ENCODE peak calls at places on chromosome 10, in eight cellular contexts. R, I, G, X, Z, S, A and K are unnamed samples.

GRCh38 chr10:80100861-80101695 is 22.6 kb downstream of the TMEM254 start:
- DNase-seq in R (no peak), I (no peak), G (no peak), X (no peak), Z (no peak), S (no peak), A (no peak), K (no peak)

GRCh38 chr10:11898372-11899066 is 75.4 kb downstream of the PROSER2 start:
- DNase-seq in R (no peak), I (no peak), G (no peak), X (peak), Z (no peak), S (peak), A (no peak), K (no peak)

GRCh38 chr10:68271104-68271882 is 39.4 kb upstream of the ATOH7 start:
- DNase-seq in R (no peak), I (peak), G (no peak), X (peak), Z (no peak), S (peak), A (no peak), K (peak)

GRCh38 chr10:24249829-24250415 is 41.0 kb downstream of the KIAA1217 start:
- DNase-seq in R (no peak), I (no peak), G (no peak), X (peak), Z (no peak), S (no peak), A (no peak), K (no peak)

GRCh38 chr10:7311256-7312178 is 99.3 kb downstream of the SFMBT2 start:
- DNase-seq in R (no peak), I (no peak), G (no peak), X (peak), Z (no peak), S (no peak), A (peak), K (no peak)

GRCh38 chr10:60042959-60043358 is 136.6 kb upstream of the CCDC6 start:
- DNase-seq in R (no peak), I (no peak), G (no peak), X (no peak), Z (no peak), S (no peak), A (no peak), K (no peak)

GRCh38 chr10:96532523-96532922 is 18.8 kb upstream of the TLL2 start:
- DNase-seq in R (no peak), I (no peak), G (no peak), X (no peak), Z (no peak), S (no peak), A (no peak), K (no peak)

GRCh38 chr10:484441-484924 is 205.0 kb downstream of the DIP2C start:
- DNase-seq in R (peak), I (peak), G (peak), X (peak), Z (no peak), S (no peak), A (no peak), K (no peak)

GRCh38 chr10:62454696-62455451 is 80.7 kb downstream of the ZNF365 start:
- DNase-seq in R (no peak), I (no peak), G (no peak), X (peak), Z (peak), S (peak), A (peak), K (no peak)

GRCh38 chr10:5343561-5343960 is 21.2 kb upstream of the UCN3 start:
- DNase-seq in R (no peak), I (no peak), G (no peak), X (no peak), Z (no peak), S (no peak), A (no peak), K (no peak)

GRCh38 chr10:58661336-58661735 is 148.7 kb downstream of the BICC1 start:
- DNase-seq in R (no peak), I (no peak), G (no peak), X (peak), Z (no peak), S (no peak), A (no peak), K (no peak)

GRCh38 chr10:110758898-110759297 is 112.8 kb upstream of the PDCD4 start:
- DNase-seq in R (no peak), I (peak), G (no peak), X (peak), Z (no peak), S (no peak), A (no peak), K (no peak)

GRCh38 chr10:22945934-22946673 is 18.3 kb downstream of the ARMC3 start:
- DNase-seq in R (no peak), I (no peak), G (no peak), X (no peak), Z (no peak), S (no peak), A (no peak), K (no peak)

GRCh38 chr10:59099536-59099935 is 76.9 kb upstream of the PHYHIPL start:
- DNase-seq in R (no peak), I (no peak), G (no peak), X (no peak), Z (no peak), S (no peak), A (no peak), K (no peak)

GRCh38 chr10:70714961-70715360 is 42.7 kb downstream of the ADAMTS14 start:
- DNase-seq in R (no peak), I (no peak), G (no peak), X (no peak), Z (no peak), S (no peak), A (no peak), K (no peak)

GRCh38 chr10:70977621-70978020 is 89.3 kb upstream of the PCBD1 start:
- DNase-seq in R (no peak), I (no peak), G (no peak), X (no peak), Z (no peak), S (no peak), A (no peak), K (no peak)

GRCh38 chr10:127426746-127427145 is 122.4 kb upstream of the NPS start:
- DNase-seq in R (no peak), I (no peak), G (no peak), X (no peak), Z (no peak), S (no peak), A (no peak), K (no peak)

GRCh38 chr10:73828166-73828565 is 16.8 kb upstream of the NDST2 start:
- DNase-seq in R (no peak), I (no peak), G (no peak), X (no peak), Z (no peak), S (no peak), A (no peak), K (no peak)

GRCh38 chr10:84401838-84402611 is 73.6 kb downstream of the CCSER2 start:
- DNase-seq in R (no peak), I (no peak), G (no peak), X (no peak), Z (no peak), S (no peak), A (no peak), K (no peak)

GRCh38 chr10:75294866-75295692 is 59.3 kb upstream of the COMTD1 start:
- DNase-seq in R (peak), I (peak), G (peak), X (peak), Z (peak), S (peak), A (peak), K (peak)

GRCh38 chr10:42979730-42980467 is 97.0 kb upstream of the RET start:
- DNase-seq in R (no peak), I (no peak), G (peak), X (no peak), Z (no peak), S (no peak), A (no peak), K (no peak)

GRCh38 chr10:46028584-46029570 is 1.5 kb downstream of the NCOA4 start:
- DNase-seq in R (peak), I (peak), G (peak), X (peak), Z (no peak), S (no peak), A (peak), K (peak)

GRCh38 chr10:114648368-114648767 is 9.7 kb downstream of the ABLIM1 start:
- DNase-seq in R (no peak), I (no peak), G (no peak), X (peak), Z (no peak), S (no peak), A (peak), K (no peak)

GRCh38 chr10:68202965-68203358 is 29.0 kb downstream of the ATOH7 start:
- DNase-seq in R (no peak), I (no peak), G (no peak), X (peak), Z (no peak), S (no peak), A (no peak), K (no peak)

GRCh38 chr10:5447611-5448071 is 35.3 kb downstream of the NET1 start:
- DNase-seq in R (peak), I (peak), G (no peak), X (peak), Z (no peak), S (no peak), A (no peak), K (no peak)

GRCh38 chr10:91406322-91406721 is 3.8 kb upstream of the HECTD2 start:
- DNase-seq in R (no peak), I (no peak), G (no peak), X (no peak), Z (no peak), S (no peak), A (no peak), K (no peak)

GRCh38 chr10:23535381-23535780 is 96.5 kb downstream of the OTUD1 start:
- DNase-seq in R (no peak), I (no peak), G (no peak), X (no peak), Z (no peak), S (no peak), A (no peak), K (no peak)

GRCh38 chr10:4945706-4946348 is 17.4 kb upstream of the AKR1C1 start:
- DNase-seq in R (no peak), I (no peak), G (no peak), X (no peak), Z (no peak), S (no peak), A (no peak), K (no peak)

GRCh38 chr10:122234416-122234815 is 36.7 kb upstream of the BTBD16 start:
- DNase-seq in R (no peak), I (peak), G (no peak), X (no peak), Z (no peak), S (no peak), A (no peak), K (no peak)

GRCh38 chr10:86489960-86490612 is 31.5 kb downstream of the WAPL start:
- DNase-seq in R (no peak), I (no peak), G (no peak), X (no peak), Z (no peak), S (no peak), A (no peak), K (no peak)

GRCh38 chr10:70320751-70321150 is 36.9 kb upstream of the NPFFR1 start:
- DNase-seq in R (no peak), I (no peak), G (no peak), X (no peak), Z (no peak), S (peak), A (no peak), K (no peak)

GRCh38 chr10:69800109-69800508 is 1.6 kb upstream of the COL13A1 start:
- DNase-seq in R (peak), I (peak), G (peak), X (peak), Z (no peak), S (no peak), A (peak), K (peak)

GRCh38 chr10:58348571-58349033 is 13.8 kb downstream of the UBE2D1 start:
- DNase-seq in R (no peak), I (peak), G (no peak), X (no peak), Z (no peak), S (no peak), A (no peak), K (no peak)

GRCh38 chr10:30270247-30270646 is 78.8 kb downstream of the MTPAP start:
- DNase-seq in R (no peak), I (no peak), G (no peak), X (no peak), Z (no peak), S (no peak), A (no peak), K (no peak)

GRCh38 chr10:18906636-18907035 is 142.0 kb upstream of the MALRD1 start:
- DNase-seq in R (no peak), I (no peak), G (no peak), X (peak), Z (no peak), S (no peak), A (no peak), K (no peak)

GRCh38 chr10:81704596-81704995 is 170.4 kb upstream of the NRG3 start:
- DNase-seq in R (no peak), I (no peak), G (no peak), X (no peak), Z (no peak), S (no peak), A (no peak), K (no peak)
- TF ChIP-seq CTCF in R (no peak), I (no peak), G (no peak), X (no peak), Z (no peak), S (no peak), A (no peak), K (no peak)

GRCh38 chr10:93032105-93032808 is 28.3 kb upstream of the CYP26C1 start:
- DNase-seq in R (peak), I (no peak), G (no peak), X (no peak), Z (no peak), S (no peak), A (no peak), K (no peak)
- H3K27ac ChIP-seq in R (peak), I (no peak), G (no peak), X (no peak), Z (no peak), S (no peak), A (no peak), K (no peak)

GRCh38 chr10:119406137-119406536 is 136.4 kb downstream of the RGS10 start:
- DNase-seq in R (no peak), I (no peak), G (no peak), X (no peak), Z (no peak), S (no peak), A (no peak), K (no peak)

GRCh38 chr10:119405505-119405807 is 137.1 kb downstream of the RGS10 start:
- DNase-seq in R (no peak), I (no peak), G (no peak), X (no peak), Z (no peak), S (no peak), A (no peak), K (no peak)

GRCh38 chr10:119401671-119402395 is 140.7 kb downstream of the RGS10 start:
- DNase-seq in R (no peak), I (no peak), G (peak), X (peak), Z (peak), S (peak), A (peak), K (no peak)

GRCh38 chr10:119404719-119405504 is 137.6 kb downstream of the RGS10 start:
- DNase-seq in R (no peak), I (peak), G (no peak), X (no peak), Z (no peak), S (no peak), A (no peak), K (no peak)

DNA sequence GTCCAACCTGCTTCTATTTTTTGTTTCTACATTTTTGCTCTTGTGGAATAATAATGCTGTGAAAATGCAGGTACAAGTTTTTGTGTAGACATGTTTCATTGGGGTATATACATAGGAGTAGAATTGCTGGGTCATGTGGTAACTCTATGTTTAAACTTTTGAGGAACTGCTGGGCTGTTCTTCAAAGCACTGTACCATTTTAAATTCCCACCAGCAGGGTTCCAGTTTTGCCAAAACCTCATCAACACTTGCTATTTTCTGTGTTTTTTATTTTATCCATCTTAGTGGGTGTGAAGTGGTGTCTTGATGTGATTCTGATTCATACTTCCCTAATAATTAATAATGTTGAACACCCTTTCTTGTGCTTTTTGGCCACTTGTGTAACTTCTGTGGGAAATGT is 138.6 kb downstream of the RGS10 start:
- DNase-seq in R (no peak), I (no peak), G (no peak), X (no peak), Z (no peak), S (no peak), A (no peak), K (no peak)
- TF ChIP-seq CTCF in R (no peak), I (no peak), G (no peak), X (no peak), Z (no peak), S (no peak), A (no peak), K (no peak)

GRCh38 chr10:72812415-72812797 is 81.1 kb upstream of the OIT3 start:
- DNase-seq in R (no peak), I (no peak), G (no peak), X (no peak), Z (no peak), S (no peak), A (no peak), K (no peak)
- H3K27ac ChIP-seq in R (no peak), I (no peak), G (no peak), X (no peak), Z (no peak), S (no peak), A (no peak), K (no peak)

GRCh38 chr10:132311338-132311939 is 3.7 kb upstream of the STK32C start:
- DNase-seq in R (no peak), I (peak), G (peak), X (no peak), Z (no peak), S (peak), A (peak), K (peak)
- TF ChIP-seq CTCF in R (no peak), I (no peak), G (no peak), X (no peak), Z (no peak), S (no peak), A (no peak), K (peak)